ENCODE peak calls at places on chromosomes 16 and 17, in nine cellular contexts. W, R, Y, P, O, J, T, N and X are unnamed samples.

GRCh38 chr17:11880714-11881113 is 116.6 kb downstream of the ZNF18 start:
- DNase-seq in W (peak), R (no peak), Y (no peak), P (peak), O (no peak), J (no peak), T (peak), N (peak), X (no peak)

GRCh38 chr16:24125199-24125598 is 130.9 kb upstream of the CACNG3 start:
- DNase-seq in W (no peak), R (no peak), Y (no peak), P (no peak), O (no peak), J (no peak), T (no peak), N (peak), X (no peak)

GRCh38 chr16:12159028-12159427 is 182.5 kb downstream of the SNX29 start:
- DNase-seq in W (peak), R (no peak), Y (no peak), P (no peak), O (no peak), J (no peak), T (no peak), N (no peak), X (no peak)

GRCh38 chr16:69942627-69943170 is 8.4 kb upstream of the CLEC18A start:
- DNase-seq in W (peak), R (no peak), Y (no peak), P (no peak), O (no peak), J (no peak), T (no peak), N (no peak), X (no peak)

GRCh38 chr16:53611151-53611802 is 92.4 kb downstream of the RPGRIP1L start:
- DNase-seq in W (peak), R (no peak), Y (no peak), P (peak), O (no peak), J (no peak), T (no peak), N (no peak), X (no peak)

GRCh38 chr17:19744492-19744891 is 3.6 kb downstream of the ALDH3A1 start:
- DNase-seq in W (no peak), R (no peak), Y (no peak), P (no peak), O (no peak), J (no peak), T (no peak), N (no peak), X (no peak)

GRCh38 chr16:12502671-12503070 is 301.0 kb downstream of the CPPED1 start:
- DNase-seq in W (no peak), R (no peak), Y (no peak), P (no peak), O (no peak), J (no peak), T (no peak), N (no peak), X (no peak)

GRCh38 chr17:58758890-58759289 is 3.2 kb downstream of the PPM1E start:
- DNase-seq in W (no peak), R (no peak), Y (no peak), P (no peak), O (no peak), J (no peak), T (no peak), N (no peak), X (no peak)

GRCh38 chr16:51757124-51757470 is 606.0 kb upstream of the SALL1 start:
- DNase-seq in W (no peak), R (no peak), Y (no peak), P (no peak), O (no peak), J (no peak), T (no peak), N (no peak), X (no peak)

GRCh38 chr17:66468241-66469087 is 166.1 kb downstream of the PRKCA start:
- DNase-seq in W (peak), R (peak), Y (no peak), P (no peak), O (no peak), J (no peak), T (peak), N (no peak), X (no peak)

GRCh38 chr17:50199211-50199633 is 2.2 kb downstream of the COL1A1 start:
- DNase-seq in W (no peak), R (no peak), Y (no peak), P (no peak), O (no peak), J (no peak), T (no peak), N (no peak), X (peak)

GRCh38 chr16:12215302-12216105 is 239.0 kb downstream of the SNX29 start:
- DNase-seq in W (peak), R (no peak), Y (no peak), P (peak), O (no peak), J (no peak), T (no peak), N (peak), X (no peak)

GRCh38 chr17:9472541-9472940 is 103.1 kb downstream of the STX8 start:
- DNase-seq in W (no peak), R (no peak), Y (peak), P (no peak), O (no peak), J (no peak), T (no peak), N (no peak), X (peak)

GRCh38 chr17:15657868-15658775 is 26.0 kb downstream of the TRIM16 start:
- DNase-seq in W (no peak), R (no peak), Y (no peak), P (no peak), O (no peak), J (no peak), T (no peak), N (no peak), X (no peak)
- H3K27ac ChIP-seq in W (no peak), R (no peak), Y (no peak), P (no peak), O (no peak), J (no peak), T (peak), N (no peak), X (peak)

GRCh38 chr17:41311111-41311510 is 2.0 kb upstream of the KRTAP16-1 start:
- DNase-seq in W (no peak), R (no peak), Y (no peak), P (no peak), O (no peak), J (no peak), T (no peak), N (no peak), X (no peak)

GRCh38 chr17:41304091-41304490 is 1.4 kb upstream of the KRTAP29-1 start:
- DNase-seq in W (no peak), R (no peak), Y (no peak), P (no peak), O (no peak), J (no peak), T (no peak), N (no peak), X (no peak)

GRCh38 chr17:41308918-41309359 is at the start of gene KRTAP16-1:
- DNase-seq in W (no peak), R (no peak), Y (no peak), P (no peak), O (no peak), J (no peak), T (no peak), N (no peak), X (no peak)

GRCh38 chr17:41308251-41308917 is 725 bp downstream of the KRTAP16-1 start:
- DNase-seq in W (no peak), R (no peak), Y (no peak), P (no peak), O (peak), J (peak), T (no peak), N (no peak), X (no peak)

DNA sequence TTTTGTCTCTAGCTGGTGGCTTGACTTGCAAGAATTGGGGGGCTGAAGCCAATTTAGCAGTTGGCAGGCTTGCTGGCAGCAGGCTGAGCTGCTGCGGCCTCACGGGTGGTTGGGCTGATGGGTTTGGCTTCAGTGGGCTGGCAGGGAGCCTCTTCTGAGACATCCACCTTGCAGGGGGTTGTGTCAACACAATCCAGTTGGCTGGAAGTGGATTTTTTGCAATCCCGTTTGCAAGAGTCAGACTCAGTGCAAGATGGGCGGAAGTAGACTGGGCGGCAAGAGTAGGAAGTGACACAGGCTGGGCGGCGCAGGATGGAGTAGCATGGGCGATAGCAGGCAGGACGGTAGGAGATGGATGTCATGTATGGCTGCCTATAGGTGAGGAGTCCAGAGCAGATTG is 1.5 kb downstream of the KRTAP16-1 start:
- DNase-seq in W (no peak), R (no peak), Y (no peak), P (no peak), O (no peak), J (peak), T (no peak), N (peak), X (no peak)
- H3K4me3 ChIP-seq in W (no peak), R (no peak), Y (no peak), P (no peak), O (no peak), J (no peak), T (no peak), N (no peak), X (no peak)

GRCh38 chr16:2043296-2043979 is 4.2 kb downstream of the NTHL1 start:
- DNase-seq in W (no peak), R (no peak), Y (no peak), P (no peak), O (no peak), J (peak), T (no peak), N (no peak), X (no peak)
- H3K27ac ChIP-seq in W (no peak), R (peak), Y (peak), P (no peak), O (peak), J (peak), T (peak), N (no peak), X (no peak)

GRCh38 chr17:67649891-67650290 is 67.8 kb upstream of the NOL11 start:
- DNase-seq in W (peak), R (no peak), Y (no peak), P (no peak), O (no peak), J (no peak), T (no peak), N (no peak), X (no peak)

GRCh38 chr17:67648032-67648761 is 69.5 kb upstream of the NOL11 start:
- DNase-seq in W (peak), R (no peak), Y (no peak), P (no peak), O (no peak), J (no peak), T (no peak), N (no peak), X (no peak)

GRCh38 chr17:67642488-67642887 is 75.2 kb upstream of the NOL11 start:
- DNase-seq in W (no peak), R (no peak), Y (no peak), P (no peak), O (no peak), J (no peak), T (no peak), N (no peak), X (no peak)

GRCh38 chr17:67647482-67647881 is 70.3 kb upstream of the NOL11 start:
- DNase-seq in W (no peak), R (no peak), Y (no peak), P (no peak), O (no peak), J (no peak), T (no peak), N (no peak), X (no peak)

DNA sequence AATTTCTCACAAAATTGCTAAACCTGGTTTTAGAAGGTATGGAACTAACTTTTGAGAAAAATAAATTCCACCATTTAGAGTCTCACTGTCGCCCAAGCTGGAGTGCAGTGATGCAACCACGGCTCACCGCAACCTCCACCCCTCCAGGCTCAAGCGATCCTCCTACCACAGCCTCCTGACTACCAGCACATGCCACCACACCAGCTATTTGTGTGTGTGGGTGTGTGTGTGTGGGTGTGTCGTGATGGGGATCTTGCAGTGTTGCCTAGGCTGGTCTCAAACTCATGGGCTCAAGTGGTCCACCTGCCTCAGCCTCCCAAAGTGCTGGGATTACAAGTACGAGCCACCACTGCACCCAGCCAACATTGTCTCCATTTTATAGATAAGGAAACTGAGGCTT is 71.3 kb upstream of the NOL11 start:
- DNase-seq in W (no peak), R (no peak), Y (no peak), P (no peak), O (no peak), J (no peak), T (no peak), N (no peak), X (no peak)
- H3K4me3 ChIP-seq in W (no peak), R (no peak), Y (no peak), P (no peak), O (no peak), J (no peak), T (no peak), N (no peak), X (no peak)

DNA sequence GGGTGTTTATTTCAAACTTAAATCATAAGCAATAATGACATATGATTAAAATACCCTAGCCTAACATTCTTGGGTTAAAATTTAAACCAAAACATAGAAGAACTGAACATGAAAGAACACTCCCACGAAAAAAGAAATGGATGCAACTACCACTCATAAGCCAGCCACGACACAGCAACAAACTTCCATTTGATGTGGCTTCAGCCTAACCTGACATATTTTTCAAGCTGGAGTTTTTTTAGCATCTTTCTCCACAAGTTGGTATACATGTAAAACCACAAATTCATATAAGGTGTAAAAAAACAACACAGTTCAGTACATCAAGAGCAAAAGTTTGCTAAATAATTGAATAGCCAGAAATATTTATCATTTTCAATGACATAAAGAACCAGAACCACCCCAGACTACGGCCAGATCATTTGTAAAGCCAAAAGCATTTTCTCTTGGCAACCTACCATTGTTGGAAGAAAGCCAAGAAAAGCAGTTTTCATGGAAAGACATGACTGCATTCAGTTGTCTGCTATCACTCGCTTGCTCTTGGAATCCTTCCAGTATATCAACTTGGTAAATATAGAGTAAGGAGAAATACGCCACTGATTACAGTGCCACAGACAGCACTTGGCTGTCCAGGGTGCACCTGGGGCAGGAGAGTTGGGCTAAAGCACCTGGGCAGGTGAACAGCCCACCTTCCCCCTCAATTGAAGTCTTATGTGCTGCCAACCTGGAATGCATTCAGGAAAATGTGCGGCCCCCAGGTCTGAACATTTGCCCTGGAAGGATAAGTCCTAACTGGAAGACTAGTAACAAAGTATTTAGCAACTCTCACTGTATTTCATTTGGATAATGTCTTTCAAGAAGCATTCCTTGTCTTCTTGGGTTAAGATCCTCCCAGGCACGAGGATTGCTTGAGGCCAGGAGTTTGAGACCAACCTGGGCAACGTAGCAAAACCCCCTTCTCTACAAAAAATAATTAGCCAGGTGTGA is 60.5 kb downstream of the CREBBP start:
- DNase-seq in W (no peak), R (no peak), Y (peak), P (peak), O (no peak), J (no peak), T (peak), N (no peak), X (peak)
- H3K27ac ChIP-seq in W (no peak), R (peak), Y (peak), P (peak), O (no peak), J (no peak), T (no peak), N (no peak), X (no peak)

GRCh38 chr17:76540381-76541300 is 797 bp downstream of the PRCD start:
- DNase-seq in W (peak), R (peak), Y (peak), P (peak), O (peak), J (peak), T (peak), N (peak), X (peak)
- H3K4me3 ChIP-seq in W (no peak), R (peak), Y (peak), P (peak), O (peak), J (peak), T (peak), N (peak), X (peak)

GRCh38 chr16:57802635-57803412 is 533 bp upstream of the KIFC3 start:
- DNase-seq in W (peak), R (peak), Y (no peak), P (no peak), O (peak), J (no peak), T (peak), N (peak), X (no peak)

GRCh38 chr16:57807252-57807967 is 5.1 kb upstream of the KIFC3 start:
- DNase-seq in W (peak), R (no peak), Y (no peak), P (no peak), O (no peak), J (no peak), T (peak), N (no peak), X (peak)

GRCh38 chr16:57803413-57803990 is 1.2 kb upstream of the KIFC3 start:
- DNase-seq in W (peak), R (no peak), Y (no peak), P (peak), O (no peak), J (no peak), T (no peak), N (no peak), X (no peak)

GRCh38 chr16:57804111-57804837 is 2.0 kb upstream of the KIFC3 start:
- DNase-seq in W (no peak), R (no peak), Y (no peak), P (no peak), O (no peak), J (no peak), T (no peak), N (no peak), X (no peak)

DNA sequence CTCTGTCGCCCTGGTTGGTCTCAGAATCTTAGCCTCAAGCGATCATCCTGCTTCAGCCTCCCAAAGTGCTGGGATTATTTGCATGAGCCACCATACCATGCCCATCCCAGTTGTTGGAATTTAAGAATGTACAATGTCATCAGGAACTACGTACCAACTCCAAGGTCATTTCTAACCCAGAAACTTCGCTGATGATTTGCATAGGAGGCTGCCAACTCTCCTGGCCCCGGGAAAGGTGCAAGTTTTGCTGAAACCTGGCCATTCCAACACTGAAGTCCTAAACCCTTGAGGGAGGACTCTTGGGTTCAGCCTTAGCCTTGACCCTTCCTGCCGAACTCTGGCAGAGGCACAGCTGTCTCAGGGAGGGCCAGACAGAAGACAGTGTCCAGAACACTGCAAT is 2.9 kb upstream of the KIFC3 start:
- DNase-seq in W (no peak), R (no peak), Y (no peak), P (no peak), O (no peak), J (no peak), T (peak), N (no peak), X (no peak)
- H3K27ac ChIP-seq in W (no peak), R (no peak), Y (no peak), P (no peak), O (no peak), J (no peak), T (peak), N (no peak), X (no peak)

DNA sequence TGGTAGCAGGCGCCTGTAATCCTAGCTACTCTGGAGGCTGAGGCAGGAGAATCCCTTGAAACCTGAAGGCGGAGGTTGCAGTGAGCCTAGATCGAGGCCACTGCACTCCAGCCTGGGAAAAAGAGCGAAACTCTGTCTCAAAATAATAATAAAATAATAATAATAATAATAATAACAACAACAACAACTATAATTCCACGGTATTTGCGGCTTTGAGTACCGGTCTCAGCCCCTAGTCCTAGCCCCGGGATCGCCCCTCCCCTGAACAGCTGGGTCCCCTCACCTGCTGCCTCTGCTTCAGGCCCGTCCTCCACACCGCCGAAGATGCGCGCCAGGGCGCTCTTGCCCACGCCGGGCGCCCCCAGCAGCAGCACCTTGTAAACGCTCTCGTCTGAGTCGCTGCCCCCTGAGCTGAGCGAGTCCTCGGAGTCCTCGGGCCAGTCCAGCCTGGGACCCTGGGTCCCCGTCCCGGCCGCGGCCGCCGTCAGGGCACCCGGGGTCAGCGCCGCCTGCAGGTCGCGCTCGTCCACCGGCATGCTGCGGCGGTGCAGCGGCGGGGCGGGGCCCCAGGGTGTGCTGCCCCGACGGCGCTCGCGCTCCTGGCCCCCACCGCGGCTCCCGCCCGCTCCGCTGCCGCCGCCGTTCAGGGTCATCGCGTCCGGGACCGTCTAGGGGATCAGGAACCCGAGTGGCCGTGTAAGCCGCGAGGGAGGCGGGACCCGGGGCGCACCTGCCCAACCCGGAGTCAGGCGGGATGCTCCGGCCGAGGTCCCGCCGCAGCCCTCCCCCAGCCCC is 611 bp downstream of the RRAD start:
- DNase-seq in W (peak), R (no peak), Y (no peak), P (peak), O (no peak), J (peak), T (no peak), N (peak), X (no peak)
- H3K4me3 ChIP-seq in W (no peak), R (peak), Y (peak), P (peak), O (peak), J (peak), T (peak), N (peak), X (peak)

GRCh38 chr17:80879723-80880649 is 111.7 kb upstream of the CHMP6 start:
- DNase-seq in W (no peak), R (peak), Y (no peak), P (no peak), O (peak), J (peak), T (no peak), N (no peak), X (no peak)

GRCh38 chr17:80874866-80875445 is 116.7 kb upstream of the CHMP6 start:
- DNase-seq in W (no peak), R (no peak), Y (no peak), P (no peak), O (peak), J (peak), T (no peak), N (no peak), X (no peak)

GRCh38 chr17:80877829-80878303 is 113.8 kb upstream of the CHMP6 start:
- DNase-seq in W (no peak), R (peak), Y (no peak), P (no peak), O (peak), J (peak), T (no peak), N (no peak), X (no peak)

GRCh38 chr17:80878876-80879722 is 112.5 kb upstream of the CHMP6 start:
- DNase-seq in W (no peak), R (peak), Y (no peak), P (no peak), O (peak), J (peak), T (no peak), N (no peak), X (no peak)

GRCh38 chr17:80877095-80877828 is 114.4 kb upstream of the CHMP6 start:
- DNase-seq in W (no peak), R (no peak), Y (no peak), P (no peak), O (peak), J (no peak), T (no peak), N (no peak), X (no peak)
- H3K27ac ChIP-seq in W (no peak), R (no peak), Y (no peak), P (no peak), O (no peak), J (no peak), T (no peak), N (no peak), X (no peak)